ENCODE peak calls at places on chromosomes 1 and 21, in four cellular contexts. V, H, D and I are unnamed samples.

GRCh38 chr1:225875044-225875822 is 6.9 kb downstream of the TMEM63A start:
- DNase-seq in V (no peak), H (no peak), D (no peak), I (no peak)

GRCh38 chr1:172774561-172774960 is 115.7 kb downstream of the FASLG start:
- DNase-seq in V (no peak), H (no peak), D (no peak), I (no peak)

GRCh38 chr21:40717008-40717407 is 129.9 kb downstream of the DSCAM start:
- DNase-seq in V (no peak), H (no peak), D (no peak), I (no peak)

GRCh38 chr1:175493999-175494336 is 249.4 kb downstream of the TNR start:
- DNase-seq in V (no peak), H (peak; percentile 14), D (no peak), I (no peak)

GRCh38 chr1:23984417-23985186 is 4.5 kb upstream of the SRSF10 start:
- DNase-seq in V (no peak), H (no peak), D (peak; percentile 45), I (no peak)

GRCh38 chr1:106952766-106953165 is 103.7 kb upstream of the PRMT6 start:
- DNase-seq in V (no peak), H (no peak), D (no peak), I (no peak)

GRCh38 chr1:204162498-204163074 is 3.6 kb downstream of the REN start:
- DNase-seq in V (peak; percentile 92), H (peak; percentile 94), D (peak; percentile 60), I (peak; percentile 93)

GRCh38 chr21:28832013-28832714 is 160.5 kb downstream of the LTN1 start:
- DNase-seq in V (no peak), H (no peak), D (peak; percentile 5), I (no peak)

GRCh38 chr1:181140398-181140797 is 51.9 kb downstream of the IER5 start:
- DNase-seq in V (no peak), H (no peak), D (no peak), I (no peak)

GRCh38 chr1:18373882-18374493 is 106.7 kb upstream of the KLHDC7A start:
- DNase-seq in V (peak; percentile 78), H (peak; percentile 93), D (no peak), I (peak; percentile 73)

GRCh38 chr1:44524655-44525530 is 119.8 kb downstream of the RNF220 start:
- DNase-seq in V (no peak), H (no peak), D (no peak), I (no peak)

GRCh38 chr1:119893827-119894700 is 2.3 kb downstream of the ADAM30 start:
- DNase-seq in V (no peak), H (no peak), D (peak; percentile 22), I (no peak)

GRCh38 chr1:110879758-110880606 is 7.0 kb downstream of the CD53 start:
- DNase-seq in V (peak; percentile 58), H (no peak), D (no peak), I (no peak)

GRCh38 chr1:230824571-230825060 is 43.7 kb downstream of the C1orf198 start:
- DNase-seq in V (no peak), H (no peak), D (no peak), I (no peak)

GRCh38 chr1:108661030-108661609 is at the start of gene HENMT1:
- DNase-seq in V (no peak), H (peak; percentile 68), D (no peak), I (no peak)

GRCh38 chr1:182185822-182186756 is 124.6 kb upstream of the ZNF648 start:
- DNase-seq in V (no peak), H (no peak), D (peak; percentile 50), I (peak; percentile 48)

GRCh38 chr21:38488640-38489282 is 9.5 kb downstream of the ERG start:
- DNase-seq in V (no peak), H (no peak), D (no peak), I (no peak)

GRCh38 chr1:24696033-24696755 is 49.1 kb upstream of the CLIC4 start:
- DNase-seq in V (no peak), H (no peak), D (no peak), I (no peak)

GRCh38 chr1:116817582-116818064 is 63.4 kb downstream of the CD2 start:
- DNase-seq in V (peak; percentile 95), H (peak; percentile 75), D (peak; percentile 76), I (peak; percentile 76)

GRCh38 chr1:116821763-116822162 is 67.5 kb downstream of the CD2 start:
- DNase-seq in V (no peak), H (no peak), D (no peak), I (no peak)

GRCh38 chr1:116824631-116825399 is 70.6 kb downstream of the CD2 start:
- DNase-seq in V (no peak), H (no peak), D (no peak), I (no peak)

GRCh38 chr1:116819081-116819480 is 64.9 kb downstream of the CD2 start:
- DNase-seq in V (no peak), H (no peak), D (no peak), I (no peak)

GRCh38 chr1:116820362-116820761 is 66.1 kb downstream of the CD2 start:
- DNase-seq in V (no peak), H (no peak), D (no peak), I (no peak)
- TF ChIP-seq ELF4 in V (no peak), H (no peak), D (no peak), I (no peak)

GRCh38 chr21:45635271-45636151 is 8.0 kb upstream of the PCBP3 start:
- DNase-seq in V (no peak), H (no peak), D (no peak), I (no peak)

GRCh38 chr21:45638707-45639106 is 4.8 kb upstream of the PCBP3 start:
- DNase-seq in V (no peak), H (no peak), D (no peak), I (no peak)

GRCh38 chr21:45637883-45638282 is 5.6 kb upstream of the PCBP3 start:
- DNase-seq in V (no peak), H (no peak), D (peak; percentile 28), I (no peak)

GRCh38 chr21:45636459-45636858 is 7.1 kb upstream of the PCBP3 start:
- DNase-seq in V (no peak), H (no peak), D (no peak), I (no peak)

DNA sequence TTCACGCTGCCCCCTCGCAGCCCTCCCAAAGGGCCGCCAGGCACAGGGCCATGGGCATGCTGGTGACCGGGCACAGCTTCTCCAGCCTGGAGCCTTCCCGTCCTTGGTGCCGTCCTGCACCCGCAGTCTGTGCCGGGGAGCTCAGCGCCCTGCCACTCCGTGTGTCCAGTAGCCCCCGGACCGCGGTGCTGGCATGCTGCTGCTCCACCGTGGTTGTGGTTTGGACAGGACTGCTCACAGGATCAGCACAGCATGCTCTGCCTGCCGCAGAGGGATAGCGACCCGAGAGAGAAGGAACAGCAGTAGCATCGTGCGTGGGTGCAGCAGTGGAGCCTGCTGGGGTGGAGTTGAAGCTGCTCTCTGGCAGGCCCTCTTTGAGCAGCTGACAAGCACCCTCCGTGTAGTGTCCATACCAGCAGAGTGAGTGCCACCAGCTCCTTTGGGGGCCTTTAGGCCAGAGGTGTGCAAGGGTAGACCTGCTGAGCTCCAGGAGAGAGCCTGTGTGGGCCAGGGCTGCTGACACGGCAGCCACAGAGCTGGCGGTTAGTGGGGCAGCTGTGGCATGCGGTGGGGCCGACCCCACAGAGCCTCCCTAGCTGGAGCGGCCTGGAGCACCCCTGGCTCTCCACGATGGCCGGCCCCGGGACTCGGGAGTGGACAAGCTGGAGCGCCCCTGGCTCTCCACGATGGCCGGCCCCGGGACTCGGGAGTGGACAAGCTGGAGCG is 6.4 kb upstream of the PCBP3 start:
- DNase-seq in V (no peak), H (no peak), D (no peak), I (peak; percentile 6)
- TF ChIP-seq ELF4 in V (no peak), H (no peak), D (no peak), I (no peak)

GRCh38 chr1:159930216-159930615 is 4.9 kb upstream of the TAGLN2 start:
- DNase-seq in V (no peak), H (no peak), D (no peak), I (no peak)
- TF ChIP-seq ELF4 in V (no peak), H (no peak), D (no peak), I (no peak)

GRCh38 chr1:4615501-4615900 is 38.9 kb upstream of the AJAP1 start:
- DNase-seq in V (no peak), H (no peak), D (no peak), I (no peak)

GRCh38 chr1:4612991-4613390 is 41.4 kb upstream of the AJAP1 start:
- DNase-seq in V (no peak), H (no peak), D (no peak), I (no peak)

GRCh38 chr1:4615138-4615470 is 39.3 kb upstream of the AJAP1 start:
- DNase-seq in V (no peak), H (no peak), D (no peak), I (no peak)

GRCh38 chr1:4614371-4615137 is 39.9 kb upstream of the AJAP1 start:
- DNase-seq in V (no peak), H (no peak), D (no peak), I (no peak)

DNA sequence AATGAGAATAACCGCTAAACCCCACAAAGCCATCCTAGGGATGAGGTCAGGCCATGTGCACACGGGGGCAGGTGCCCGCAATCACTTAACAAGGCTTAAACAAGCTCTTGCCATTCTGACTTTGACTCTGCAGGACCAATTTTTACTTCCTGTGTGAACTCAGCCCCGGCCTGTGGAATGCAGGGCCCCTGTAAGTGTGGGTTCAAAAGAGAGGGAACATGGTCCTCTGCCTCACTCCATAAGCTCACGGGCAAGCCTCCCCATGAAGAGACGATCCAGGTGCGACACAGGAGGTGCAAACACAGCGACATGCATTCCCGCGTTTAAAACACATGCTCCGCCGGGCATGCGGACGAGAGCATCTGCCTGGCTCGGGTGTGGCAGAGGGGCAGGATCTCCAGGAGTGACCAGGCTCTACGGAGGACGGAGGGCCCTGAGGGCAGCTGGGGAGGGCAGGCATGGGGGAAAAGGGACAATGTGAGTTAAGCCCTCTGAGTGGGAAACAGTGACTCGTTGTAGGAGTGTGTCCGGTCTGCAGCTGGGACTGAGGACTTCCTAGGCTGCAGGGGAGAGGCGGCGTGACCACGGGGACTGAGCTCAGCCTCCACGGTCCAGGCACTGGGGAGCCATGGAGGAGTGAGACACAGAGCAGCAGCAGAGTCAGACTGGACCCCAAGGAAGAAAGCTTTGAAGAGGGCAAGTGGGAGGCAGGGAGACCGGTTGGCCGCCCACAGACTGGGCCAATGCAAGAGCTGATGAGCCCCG is 40.6 kb upstream of the AJAP1 start:
- DNase-seq in V (no peak), H (no peak), D (no peak), I (no peak)
- TF ChIP-seq ELF4 in V (no peak), H (no peak), D (no peak), I (no peak)